ENCODE peak calls at places on chromosome 6, in five cellular contexts. One of them, this sample, is unnamed.

GRCh38 chr6:163341224-163341623 is 73.3 kb upstream of the QKI start:
- DNase-seq in ACHN: no peak
- DNase-seq in CD4-positive, alpha-beta T cell: no peak
- DNase-seq in stimulated activated CD8-positive, alpha-beta memory T cell treated with anti-CD3 and anti-CD28 coated beads, Interleukin-15, amount 100 ng/mL, for 24 hours: no peak
- DNase-seq in GM04503: no peak
- DNase-seq in this sample: no peak

GRCh38 chr6:25403150-25403549 is 124.0 kb downstream of the CARMIL1 start:
- DNase-seq in CD4-positive, alpha-beta T cell: no peak
- DNase-seq in stimulated activated CD8-positive, alpha-beta memory T cell treated with anti-CD3 and anti-CD28 coated beads, Interleukin-15, amount 100 ng/mL, for 24 hours: no peak
- DNase-seq in ACHN: no peak
- DNase-seq in GM04503: no peak
- DNase-seq in this sample: no peak

GRCh38 chr6:45900808-45901752 is 114.6 kb downstream of the CLIC5 start:
- DNase-seq in stimulated activated CD8-positive, alpha-beta memory T cell treated with anti-CD3 and anti-CD28 coated beads, Interleukin-15, amount 100 ng/mL, for 24 hours: no peak
- DNase-seq in CD4-positive, alpha-beta T cell: no peak
- DNase-seq in ACHN: peak; percentile 1
- DNase-seq in GM04503: peak; percentile 27
- DNase-seq in this sample: peak; percentile 80

GRCh38 chr6:37021356-37022129 is 16.1 kb downstream of the FGD2 start:
- DNase-seq in ACHN: peak; percentile 34
- DNase-seq in GM04503: no peak
- DNase-seq in stimulated activated CD8-positive, alpha-beta memory T cell treated with anti-CD3 and anti-CD28 coated beads, Interleukin-15, amount 100 ng/mL, for 24 hours: no peak
- DNase-seq in CD4-positive, alpha-beta T cell: peak; percentile 83
- DNase-seq in this sample: peak; percentile 56

GRCh38 chr6:162615016-162615717 is 112.4 kb downstream of the PRKN start:
- DNase-seq in ACHN: no peak
- DNase-seq in stimulated activated CD8-positive, alpha-beta memory T cell treated with anti-CD3 and anti-CD28 coated beads, Interleukin-15, amount 100 ng/mL, for 24 hours: no peak
- DNase-seq in CD4-positive, alpha-beta T cell: no peak
- DNase-seq in GM04503: no peak
- DNase-seq in this sample: no peak

GRCh38 chr6:163132050-163132750 is 282.3 kb upstream of the QKI start:
- DNase-seq in GM04503: no peak
- DNase-seq in CD4-positive, alpha-beta T cell: no peak
- DNase-seq in stimulated activated CD8-positive, alpha-beta memory T cell treated with anti-CD3 and anti-CD28 coated beads, Interleukin-15, amount 100 ng/mL, for 24 hours: no peak
- DNase-seq in ACHN: no peak
- DNase-seq in this sample: no peak

GRCh38 chr6:106802141-106802540 is 172.4 kb downstream of the CD24 start:
- DNase-seq in CD4-positive, alpha-beta T cell: no peak
- DNase-seq in ACHN: no peak
- DNase-seq in stimulated activated CD8-positive, alpha-beta memory T cell treated with anti-CD3 and anti-CD28 coated beads, Interleukin-15, amount 100 ng/mL, for 24 hours: no peak
- DNase-seq in GM04503: no peak
- DNase-seq in this sample: no peak

GRCh38 chr6:91681341-91681740 is 1094.5 kb upstream of the MAP3K7 start:
- DNase-seq in CD4-positive, alpha-beta T cell: no peak
- DNase-seq in ACHN: no peak
- DNase-seq in GM04503: no peak
- DNase-seq in stimulated activated CD8-positive, alpha-beta memory T cell treated with anti-CD3 and anti-CD28 coated beads, Interleukin-15, amount 100 ng/mL, for 24 hours: no peak
- DNase-seq in this sample: no peak

GRCh38 chr6:134724653-134725340 is 225.1 kb downstream of the ALDH8A1 start:
- DNase-seq in CD4-positive, alpha-beta T cell: no peak
- DNase-seq in stimulated activated CD8-positive, alpha-beta memory T cell treated with anti-CD3 and anti-CD28 coated beads, Interleukin-15, amount 100 ng/mL, for 24 hours: no peak
- DNase-seq in GM04503: no peak
- DNase-seq in ACHN: no peak
- DNase-seq in this sample: peak; percentile 73

GRCh38 chr6:166558156-166559025 is 28.1 kb downstream of the RAMACL start:
- DNase-seq in CD4-positive, alpha-beta T cell: no peak
- DNase-seq in GM04503: no peak
- DNase-seq in stimulated activated CD8-positive, alpha-beta memory T cell treated with anti-CD3 and anti-CD28 coated beads, Interleukin-15, amount 100 ng/mL, for 24 hours: no peak
- DNase-seq in ACHN: no peak
- DNase-seq in this sample: no peak

GRCh38 chr6:31239854-31240253 is 32.0 kb downstream of the HLA-C start:
- DNase-seq in stimulated activated CD8-positive, alpha-beta memory T cell treated with anti-CD3 and anti-CD28 coated beads, Interleukin-15, amount 100 ng/mL, for 24 hours: no peak
- DNase-seq in GM04503: no peak
- DNase-seq in CD4-positive, alpha-beta T cell: no peak
- DNase-seq in ACHN: no peak
- DNase-seq in this sample: no peak

GRCh38 chr6:38215225-38215624 is 395.7 kb downstream of the ZFAND3 start:
- DNase-seq in GM04503: no peak
- DNase-seq in ACHN: no peak
- DNase-seq in CD4-positive, alpha-beta T cell: no peak
- DNase-seq in stimulated activated CD8-positive, alpha-beta memory T cell treated with anti-CD3 and anti-CD28 coated beads, Interleukin-15, amount 100 ng/mL, for 24 hours: no peak
- DNase-seq in this sample: no peak

GRCh38 chr6:125887372-125887771 is 69.2 kb upstream of the HINT3 start:
- DNase-seq in CD4-positive, alpha-beta T cell: no peak
- DNase-seq in GM04503: no peak
- DNase-seq in ACHN: no peak
- DNase-seq in stimulated activated CD8-positive, alpha-beta memory T cell treated with anti-CD3 and anti-CD28 coated beads, Interleukin-15, amount 100 ng/mL, for 24 hours: no peak
- DNase-seq in this sample: no peak

GRCh38 chr6:137156650-137157049 is 16.8 kb downstream of the IL22RA2 start:
- DNase-seq in CD4-positive, alpha-beta T cell: no peak
- DNase-seq in ACHN: no peak
- DNase-seq in GM04503: no peak
- DNase-seq in stimulated activated CD8-positive, alpha-beta memory T cell treated with anti-CD3 and anti-CD28 coated beads, Interleukin-15, amount 100 ng/mL, for 24 hours: no peak
- DNase-seq in this sample: no peak

GRCh38 chr6:160300076-160300695 is 41.6 kb upstream of the SLC22A2 start:
- DNase-seq in ACHN: no peak
- DNase-seq in GM04503: no peak
- DNase-seq in stimulated activated CD8-positive, alpha-beta memory T cell treated with anti-CD3 and anti-CD28 coated beads, Interleukin-15, amount 100 ng/mL, for 24 hours: no peak
- DNase-seq in CD4-positive, alpha-beta T cell: no peak
- DNase-seq in this sample: no peak

GRCh38 chr6:10429638-10430427 is 15.0 kb upstream of the TFAP2A start:
- DNase-seq in stimulated activated CD8-positive, alpha-beta memory T cell treated with anti-CD3 and anti-CD28 coated beads, Interleukin-15, amount 100 ng/mL, for 24 hours: no peak
- DNase-seq in ACHN: peak; percentile 62
- DNase-seq in CD4-positive, alpha-beta T cell: no peak
- DNase-seq in GM04503: no peak
- DNase-seq in this sample: peak; percentile 62

This sample was measured in H4.